ENCODE peak calls at places on chromosomes 12 and 14, in ten cellular contexts. Z, A, D, C, L, E, F, W, Q and B are unnamed samples.

GRCh38 chr12:23722655-23723054 is 226.8 kb downstream of the SOX5 start:
- DNase-seq in Z (no peak), A (no peak), D (no peak), C (no peak), L (no peak), E (no peak), F (no peak), W (no peak), Q (no peak), B (no peak)

GRCh38 chr12:11539156-11539555 is 110.3 kb upstream of the ETV6 start:
- DNase-seq in Z (no peak), A (no peak), D (no peak), C (no peak), L (no peak), E (no peak), F (no peak), W (no peak), Q (no peak), B (no peak)

GRCh38 chr12:131912526-131913274 is 16.4 kb upstream of the PUS1 start:
- DNase-seq in Z (peak; percentile 42), A (peak; percentile 86), D (peak; percentile 82), C (no peak), L (no peak), E (peak; percentile 37), F (peak; percentile 90), W (peak; percentile 80), Q (no peak), B (peak; percentile 92)

GRCh38 chr14:34403646-34404045 is 58.4 kb downstream of the SPTSSA start:
- DNase-seq in Z (no peak), A (no peak), D (no peak), C (no peak), L (no peak), E (no peak), F (no peak), W (peak; percentile 5), Q (no peak), B (no peak)

GRCh38 chr14:45287609-45288008 is 34.6 kb upstream of the MIS18BP1 start:
- DNase-seq in Z (no peak), A (peak; percentile 25), D (no peak), C (no peak), L (no peak), E (no peak), F (no peak), W (peak; percentile 1), Q (no peak), B (no peak)

GRCh38 chr12:112456029-112456428 is 37.3 kb downstream of the PTPN11 start:
- DNase-seq in Z (no peak), A (no peak), D (no peak), C (no peak), L (no peak), E (no peak), F (no peak), W (no peak), Q (no peak), B (no peak)

GRCh38 chr14:93375673-93376156 is 28.7 kb downstream of the COX8C start:
- DNase-seq in Z (no peak), A (no peak), D (no peak), C (peak; percentile 92), L (no peak), E (no peak), F (no peak), W (no peak), Q (no peak), B (no peak)

GRCh38 chr14:20469242-20469889 is at the start of gene PNP:
- DNase-seq in Z (peak; percentile 60), A (peak; percentile 92), D (peak; percentile 91), C (peak; percentile 96), L (peak; percentile 80), E (peak; percentile 65), F (peak; percentile 93), W (peak; percentile 89), Q (peak; percentile 74), B (peak; percentile 91)

GRCh38 chr14:59126714-59127436 is 61.6 kb upstream of the DAAM1 start:
- DNase-seq in Z (peak; percentile 32), A (peak; percentile 95), D (no peak), C (peak; percentile 67), L (no peak), E (no peak), F (no peak), W (peak; percentile 73), Q (no peak), B (no peak)

GRCh38 chr12:110073049-110073831 is 24.9 kb upstream of the C12orf76 start:
- DNase-seq in Z (no peak), A (peak; percentile 25), D (no peak), C (peak; percentile 12), L (no peak), E (no peak), F (no peak), W (no peak), Q (no peak), B (no peak)

GRCh38 chr12:104504151-104504550 is 47.4 kb downstream of the CHST11 start:
- DNase-seq in Z (no peak), A (no peak), D (no peak), C (no peak), L (no peak), E (no peak), F (no peak), W (no peak), Q (no peak), B (no peak)

GRCh38 chr14:100466111-100466856 is 120.9 kb downstream of the BEGAIN start:
- DNase-seq in Z (no peak), A (no peak), D (no peak), C (no peak), L (no peak), E (no peak), F (no peak), W (peak; percentile 24), Q (no peak), B (peak; percentile 79)

GRCh38 chr12:81128930-81129554 is 51.2 kb downstream of the ACSS3 start:
- DNase-seq in Z (peak; percentile 23), A (peak; percentile 60), D (no peak), C (peak; percentile 54), L (no peak), E (peak; percentile 16), F (no peak), W (peak; percentile 74), Q (no peak), B (no peak)

GRCh38 chr14:36556811-36557433 is 25.5 kb downstream of the NKX2-8 start:
- DNase-seq in Z (no peak), A (peak; percentile 56), D (no peak), C (peak; percentile 20), L (no peak), E (no peak), F (no peak), W (peak; percentile 38), Q (no peak), B (no peak)

GRCh38 chr12:52249041-52249461 is 16.0 kb downstream of the KRT7 start:
- DNase-seq in Z (no peak), A (peak; percentile 62), D (peak; percentile 81), C (no peak), L (peak; percentile 92), E (no peak), F (peak; percentile 93), W (no peak), Q (no peak), B (no peak)

GRCh38 chr12:65004270-65004669 is 116.8 kb downstream of the WIF1 start:
- DNase-seq in Z (no peak), A (peak; percentile 51), D (no peak), C (no peak), L (no peak), E (no peak), F (no peak), W (no peak), Q (peak; percentile 78), B (no peak)

GRCh38 chr14:55138091-55138490 is 9.0 kb downstream of the LGALS3 start:
- DNase-seq in Z (no peak), A (peak; percentile 34), D (no peak), C (peak; percentile 22), L (no peak), E (no peak), F (no peak), W (no peak), Q (no peak), B (no peak)
- TF ChIP-seq CTCF in Z (peak; percentile 28), A (peak; percentile 68), D (no peak), C (no peak), L (no peak), E (peak; percentile 25), F (no peak), W (peak; percentile 47), Q (peak; percentile 35), B (no peak)

DNA sequence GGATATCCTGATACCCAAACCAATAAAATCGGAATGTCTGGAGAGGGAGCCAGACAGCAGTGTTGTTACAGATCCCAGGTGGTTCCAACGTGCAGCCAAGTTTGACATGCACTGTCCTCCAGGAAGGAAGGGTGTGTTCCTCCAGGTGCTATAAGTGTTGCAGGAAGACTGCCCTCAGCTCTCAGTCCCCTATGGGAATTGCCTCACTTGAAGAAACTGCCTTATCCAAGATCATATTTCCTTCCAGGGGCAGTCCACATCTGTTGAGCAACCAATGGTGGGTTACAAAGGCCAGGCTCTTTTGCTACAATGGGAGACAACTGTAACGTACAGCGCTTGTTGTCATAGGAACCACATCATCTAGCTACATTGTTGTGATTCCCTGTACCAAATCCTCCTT is 13.3 kb upstream of the FBXW8 start:
- DNase-seq in Z (no peak), A (no peak), D (no peak), C (no peak), L (no peak), E (no peak), F (no peak), W (no peak), Q (no peak), B (no peak)
- TF ChIP-seq CTCF in Z (no peak), A (no peak), D (no peak), C (no peak), L (no peak), E (no peak), F (no peak), W (no peak), Q (no peak), B (no peak)

GRCh38 chr14:71320734-71321555 is 413.7 kb downstream of the PCNX1 start:
- DNase-seq in Z (no peak), A (peak; percentile 54), D (peak; percentile 89), C (peak; percentile 80), L (peak; percentile 60), E (no peak), F (peak; percentile 86), W (peak; percentile 70), Q (no peak), B (peak; percentile 86)
- TF ChIP-seq CTCF in Z (no peak), A (no peak), D (no peak), C (no peak), L (no peak), E (peak; percentile 2), F (no peak), W (no peak), Q (no peak), B (no peak)

DNA sequence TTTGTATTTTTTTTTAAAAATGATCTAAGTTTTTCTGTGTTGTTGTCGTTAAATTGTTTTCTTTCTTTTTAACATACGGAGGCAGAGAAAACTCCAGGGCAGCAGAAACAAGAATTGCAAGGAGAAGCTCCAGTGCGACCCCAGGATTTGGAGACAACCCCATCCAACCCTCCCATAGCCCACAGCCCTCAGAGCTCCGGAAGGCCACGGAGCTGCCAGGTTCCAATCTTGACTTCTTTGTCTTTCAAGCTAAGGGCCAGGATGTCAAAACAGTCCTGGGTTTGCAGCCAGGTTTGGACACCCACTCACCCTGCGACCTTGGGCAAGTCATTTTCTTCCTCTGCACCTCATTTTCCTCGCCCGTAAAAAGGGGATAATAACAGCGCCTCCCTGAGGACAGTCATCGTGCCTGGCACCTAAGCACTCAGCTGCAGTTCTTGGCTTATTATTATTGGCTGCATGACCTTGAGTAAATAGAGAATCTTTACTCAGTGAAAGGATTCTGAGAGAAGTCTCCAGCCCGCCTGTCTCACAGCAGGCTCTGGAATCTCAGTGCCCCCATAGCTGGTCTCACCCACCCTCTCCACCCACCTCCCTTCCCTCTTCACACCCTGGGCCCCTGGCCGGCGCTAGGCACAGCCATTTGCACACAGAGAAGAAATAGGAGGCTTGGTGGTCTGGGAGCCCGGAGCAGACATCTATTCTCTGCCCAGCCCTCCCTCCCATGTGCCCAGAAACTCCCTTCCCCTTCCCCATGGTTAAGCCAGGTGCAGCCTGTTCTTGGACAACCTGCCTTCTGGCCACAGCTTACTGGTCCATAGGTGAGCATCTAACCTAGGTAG is 79.4 kb upstream of the BCL11B start:
- DNase-seq in Z (no peak), A (no peak), D (peak; percentile 13), C (no peak), L (no peak), E (no peak), F (no peak), W (peak; percentile 4), Q (no peak), B (no peak)
- TF ChIP-seq CTCF in Z (no peak), A (peak; percentile 36), D (no peak), C (no peak), L (no peak), E (no peak), F (no peak), W (peak; percentile 7), Q (no peak), B (no peak)